ENCODE peak calls at places on chromosome 18, in eight cellular contexts. R is GM23338, S is prostate gland, C is breast epithelium, P is K562, F is H1, L is upper lobe of left lung, H is sigmoid colon. K is an unnamed sample.
A peak's percentile ranks its signal among the peaks of the same experiment; 100 is the strongest.

GRCh38 chr18:36688020-36688965 is 140.5 kb downstream of the TPGS2 start:
- DNase-seq in S (peak; percentile 81), C (no peak), H (no peak), P (peak; percentile 74), L (peak; percentile 57), F (no peak), R (peak; percentile 75), K (peak; percentile 42)

GRCh38 chr18:77209587-77209986 is 40.1 kb upstream of the GALR1 start:
- DNase-seq in P (no peak), L (no peak), R (no peak), H (no peak), C (no peak), S (no peak), F (no peak), K (no peak)

GRCh38 chr18:12691021-12691420 is 11.5 kb downstream of the CEP76 start:
- DNase-seq in C (no peak), H (no peak), F (no peak), P (no peak), R (no peak), S (no peak), L (no peak), K (no peak)

GRCh38 chr18:51391731-51392130 is 194.2 kb upstream of the MEX3C start:
- DNase-seq in R (no peak), S (no peak), F (no peak), H (no peak), P (no peak), C (no peak), L (no peak), K (no peak)

GRCh38 chr18:10386956-10387355 is 67.5 kb upstream of the APCDD1 start:
- DNase-seq in S (no peak), R (no peak), L (no peak), F (no peak), P (no peak), H (no peak), C (no peak), K (no peak)

GRCh38 chr18:13611616-13612110 is 114.7 kb downstream of the FAM210A start:
- DNase-seq in C (no peak), S (no peak), F (no peak), L (peak; percentile 40), R (peak; percentile 18), P (no peak), H (peak; percentile 74), K (no peak)

GRCh38 chr18:74040459-74041332 is 106.9 kb downstream of the FBXO15 start:
- DNase-seq in R (peak; percentile 81), C (no peak), P (peak; percentile 64), L (peak; percentile 55), F (no peak), H (no peak), S (no peak), K (peak; percentile 42)

GRCh38 chr18:77131100-77131651 is 1.4 kb downstream of the MBP start:
- DNase-seq in F (no peak), P (no peak), L (peak; percentile 63), S (no peak), H (peak; percentile 64), C (no peak), R (peak; percentile 42), K (no peak)

GRCh38 chr18:435940-436339 is 64.6 kb downstream of the COLEC12 start:
- DNase-seq in C (no peak), P (no peak), S (no peak), H (no peak), R (no peak), F (no peak), L (no peak), K (no peak)

GRCh38 chr18:24731981-24732380 is 271.5 kb downstream of the HRH4 start:
- DNase-seq in L (no peak), S (no peak), F (no peak), H (no peak), R (peak; percentile 26), C (no peak), P (no peak), K (no peak)

GRCh38 chr18:34866739-34867138 is 156.6 kb downstream of the DTNA start:
- DNase-seq in P (peak; percentile 13), F (no peak), C (no peak), H (no peak), S (no peak), L (no peak), R (peak; percentile 55), K (no peak)

GRCh38 chr18:56672391-56672790 is 21.2 kb downstream of the WDR7 start:
- DNase-seq in C (no peak), R (no peak), P (no peak), H (no peak), F (no peak), L (no peak), S (no peak), K (no peak)

GRCh38 chr18:57743008-57743407 is 60.1 kb downstream of the ATP8B1 start:
- DNase-seq in S (no peak), C (no peak), P (no peak), L (no peak), H (no peak), R (no peak), F (no peak), K (no peak)

GRCh38 chr18:57741273-57741672 is 61.8 kb downstream of the ATP8B1 start:
- DNase-seq in R (no peak), C (no peak), F (no peak), L (no peak), S (no peak), H (no peak), P (no peak), K (no peak)

GRCh38 chr18:57737661-57738060 is 65.5 kb downstream of the ATP8B1 start:
- DNase-seq in P (peak; percentile 27), R (no peak), C (peak; percentile 61), S (peak; percentile 57), H (peak; percentile 91), L (peak; percentile 89), F (no peak), K (no peak)

GRCh38 chr18:57733861-57734260 is 69.3 kb downstream of the ATP8B1 start:
- DNase-seq in C (no peak), L (no peak), R (no peak), P (no peak), S (no peak), H (no peak), F (no peak), K (no peak)

DNA sequence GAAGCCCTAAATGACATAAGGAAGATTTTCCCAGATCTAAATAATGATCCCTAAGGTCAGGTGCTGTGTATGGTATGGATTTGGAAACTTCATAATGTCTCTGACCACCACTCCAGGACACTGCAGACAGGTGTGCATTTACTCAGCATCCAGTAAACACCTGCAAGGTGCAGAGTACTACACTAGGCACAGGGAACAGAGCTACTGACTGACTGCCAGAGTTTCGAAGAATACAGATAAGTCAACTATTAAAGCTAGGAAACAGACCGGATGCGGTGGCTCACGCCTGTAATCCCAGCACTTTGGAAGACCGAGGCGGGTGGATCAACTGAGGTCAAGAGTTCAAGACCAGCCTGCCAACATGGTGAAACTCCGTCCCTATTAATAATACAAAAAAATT is 65.0 kb downstream of the ATP8B1 start:
- DNase-seq in F (no peak), H (no peak), S (no peak), L (no peak), P (no peak), C (no peak), R (no peak), K (no peak)
- TF ChIP-seq POLR2AphosphoS5 in F (no peak), H (no peak), S (no peak), L (no peak), P (no peak), C (no peak), R (no peak), K (no peak)

DNA sequence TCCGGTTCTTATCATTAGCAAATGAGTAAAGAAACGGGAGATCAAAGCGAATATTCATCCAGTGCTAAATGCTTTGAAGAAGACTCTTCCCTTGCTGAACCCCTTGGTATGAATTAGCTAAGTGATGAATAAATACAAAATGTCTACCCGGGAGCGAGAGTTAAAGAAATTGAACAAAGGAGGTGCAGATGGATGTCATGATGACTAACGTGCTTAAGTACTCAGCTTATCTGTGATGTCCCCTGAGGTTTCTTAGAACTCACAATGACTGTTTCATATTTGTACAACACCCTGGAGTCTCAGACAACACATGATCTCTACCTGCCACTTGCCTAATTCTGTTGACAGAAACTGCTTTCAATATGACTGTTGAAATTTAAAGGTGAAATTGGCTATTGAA is 148.5 kb downstream of the TMEM200C start:
- DNase-seq in S (no peak), P (peak; percentile 3), C (no peak), L (no peak), H (no peak), R (no peak), F (no peak), K (no peak)
- TF ChIP-seq POLR2AphosphoS5 in S (no peak), P (no peak), C (no peak), L (no peak), H (no peak), R (no peak), F (no peak), K (no peak)

DNA sequence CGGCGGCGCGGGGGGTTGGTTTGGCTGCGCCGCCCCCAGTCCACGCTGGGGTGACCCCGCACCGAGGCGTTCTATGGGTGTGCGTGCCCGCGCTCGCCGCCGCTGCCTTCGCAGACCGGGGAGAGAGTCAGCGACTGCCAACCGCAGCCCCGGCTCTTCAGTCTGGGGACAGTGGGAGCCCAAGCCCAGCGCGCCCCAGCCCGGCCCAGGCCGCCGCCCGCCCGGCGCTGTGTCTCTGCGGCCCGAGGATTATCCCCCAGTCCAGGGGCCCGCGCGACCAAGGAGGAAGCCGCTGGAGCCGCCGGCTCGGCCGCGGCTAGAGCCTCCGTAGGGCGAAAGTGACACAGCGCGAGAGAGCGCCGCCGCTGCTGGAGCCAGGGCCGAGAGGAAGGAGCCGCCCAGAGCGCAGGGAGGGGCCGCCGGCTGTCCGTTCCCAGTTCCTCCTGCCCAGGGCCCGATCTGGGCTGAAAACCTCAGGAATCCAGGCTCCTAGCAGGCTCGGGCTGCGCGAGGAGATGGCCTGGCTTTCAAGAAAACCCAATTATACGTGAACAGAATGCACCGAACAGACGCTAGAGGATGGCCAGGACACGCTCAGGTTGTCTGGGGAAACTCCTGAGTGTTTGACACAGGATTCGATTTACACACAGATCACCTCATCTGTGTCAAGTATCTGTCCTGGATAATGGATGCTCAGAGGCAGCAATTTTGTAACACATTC is 2.4 kb downstream of the CTIF start:
- DNase-seq in R (peak; percentile 78), C (peak; percentile 68), H (peak; percentile 89), P (peak; percentile 73), L (peak; percentile 71), F (no peak), S (peak; percentile 66), K (peak; percentile 46)
- TF ChIP-seq POLR2AphosphoS5 in R (no peak), C (peak; percentile 3), H (peak; percentile 58), P (peak; percentile 15), L (no peak), F (no peak), S (peak; percentile 5), K (no peak)

GRCh38 chr18:55269632-55270031 is 310.4 kb upstream of the CCDC68 start:
- DNase-seq in P (no peak), H (no peak), S (no peak), L (no peak), F (no peak), R (no peak), C (no peak), K (no peak)

GRCh38 chr18:55266981-55267380 is 307.7 kb upstream of the CCDC68 start:
- DNase-seq in S (no peak), R (no peak), C (no peak), H (no peak), P (no peak), L (no peak), F (no peak), K (no peak)

GRCh38 chr18:55265916-55266488 is 306.7 kb upstream of the CCDC68 start:
- DNase-seq in H (no peak), F (no peak), P (no peak), R (no peak), L (no peak), S (no peak), C (no peak), K (no peak)

GRCh38 chr18:55268146-55268545 is 308.9 kb upstream of the CCDC68 start:
- DNase-seq in C (no peak), P (no peak), H (no peak), F (no peak), S (no peak), L (no peak), R (no peak), K (no peak)

GRCh38 chr18:55268629-55269275 is 309.5 kb upstream of the CCDC68 start:
- DNase-seq in F (no peak), S (no peak), H (no peak), P (no peak), L (no peak), C (no peak), R (no peak), K (no peak)
- TF ChIP-seq POLR2AphosphoS5 in F (no peak), S (no peak), H (no peak), P (no peak), L (no peak), C (no peak), R (no peak), K (no peak)

K was measured in GM12891.